ENCODE peak calls at places on chromosomes 5 and 9, in eight cellular contexts. O is GM06990; B is mammary epithelial cell; S is stimulated activated CD4-positive, alpha-beta T cell treated with anti-CD3 and anti-CD28 coated beads, Interleukin-2, amount 100 ng/mL, for 24 hours; W is activated naive CD4-positive, alpha-beta T cell; U is activated CD8-positive, alpha-beta memory T cell treated with anti-CD3 and anti-CD28 coated beads for 4 hours; I is NCI-H2171 treated with DMSO at 0.1 percent for 48 hours; D is SHP77 treated with DMSO at 0.1 percent for 48 hours. H is an unnamed sample.
A peak's percentile ranks its signal among the peaks of the same experiment; 100 is the strongest.

GRCh38 chr5:79794347-79794746 is 104.7 kb downstream of the CMYA5 start:
- DNase-seq in D (no peak), B (no peak), I (peak; percentile 62), S (no peak), O (no peak), W (no peak), U (no peak), H (no peak)

GRCh38 chr9:21252727-21253547 is 13.1 kb upstream of the IFNA14 start:
- DNase-seq in S (no peak), W (no peak), U (no peak), I (no peak), O (no peak), D (peak; percentile 13), B (peak; percentile 41), H (peak; percentile 4)

GRCh38 chr9:131097259-131097947 is 1.1 kb downstream of the AIF1L start:
- DNase-seq in W (no peak), B (no peak), O (no peak), I (no peak), S (no peak), U (no peak), D (no peak), H (no peak)

GRCh38 chr9:87950765-87951488 is 23.4 kb downstream of the CDK20 start:
- DNase-seq in B (peak; percentile 43), O (no peak), S (no peak), D (no peak), U (no peak), W (no peak), I (peak; percentile 57), H (no peak)

GRCh38 chr9:109118802-109119438 is 827 bp downstream of the TMEM245 start:
- DNase-seq in S (no peak), U (peak; percentile 14), I (no peak), D (no peak), O (no peak), W (no peak), B (no peak), H (no peak)

GRCh38 chr9:89312154-89312616 is 1.2 kb downstream of the CKS2 start:
- DNase-seq in U (no peak), B (peak; percentile 28), D (no peak), S (no peak), I (peak; percentile 19), W (no peak), O (no peak), H (no peak)

GRCh38 chr9:114592356-114592755 is 4.8 kb downstream of the ATP6V1G1 start:
- DNase-seq in U (no peak), B (peak; percentile 90), D (no peak), I (no peak), S (peak; percentile 25), O (no peak), W (peak; percentile 26), H (no peak)

GRCh38 chr5:89850516-89850865 is 559.1 kb downstream of the CETN3 start:
- DNase-seq in I (no peak), D (no peak), B (no peak), S (no peak), U (no peak), W (no peak), O (peak; percentile 7), H (no peak)

GRCh38 chr9:1979815-1980367 is 35.3 kb upstream of the SMARCA2 start:
- DNase-seq in S (no peak), B (peak; percentile 56), O (no peak), U (no peak), W (no peak), D (no peak), I (peak; percentile 98), H (peak; percentile 28)

GRCh38 chr5:84578226-84578625 is 193.5 kb upstream of the EDIL3 start:
- DNase-seq in O (no peak), I (no peak), B (no peak), S (no peak), W (no peak), U (no peak), D (no peak), H (no peak)

GRCh38 chr5:124056326-124057160 is 544.6 kb downstream of the CSNK1G3 start:
- DNase-seq in I (no peak), U (no peak), O (peak; percentile 39), S (no peak), B (no peak), D (no peak), W (no peak), H (no peak)

GRCh38 chr5:6545036-6545693 is 87.7 kb downstream of the NSUN2 start:
- DNase-seq in U (no peak), B (no peak), W (no peak), D (no peak), O (no peak), S (no peak), I (no peak), H (no peak)

GRCh38 chr5:89396262-89396975 is 513.4 kb upstream of the MEF2C start:
- DNase-seq in W (no peak), B (no peak), D (no peak), S (no peak), U (no peak), O (peak; percentile 20), I (no peak), H (no peak)

GRCh38 chr5:176737001-176737745 is 73.2 kb upstream of the UNC5A start:
- DNase-seq in I (no peak), S (no peak), U (no peak), B (no peak), D (no peak), O (no peak), W (no peak), H (no peak)

H was measured in non-pigmented ciliary epithelial cell.